ENCODE peak calls at places on chromosomes 3 and 15, in six cellular contexts. One of them, this sample, is unnamed.

GRCh38 chr3:150177673-150178378 is 207.1 kb upstream of the PFN2 start:
- DNase-seq in MM.1S: no peak
- DNase-seq in HuH-7: no peak
- DNase-seq in progenitor cell of endocrine pancreas: no peak
- DNase-seq in CD4-positive, alpha-beta T cell: no peak
- DNase-seq in HFFc6: peak; percentile 84
- DNase-seq in this sample: no peak

GRCh38 chr15:75695206-75695605 is 17.4 kb downstream of the CSPG4 start:
- DNase-seq in progenitor cell of endocrine pancreas: no peak
- DNase-seq in CD4-positive, alpha-beta T cell: no peak
- DNase-seq in MM.1S: no peak
- DNase-seq in HuH-7: no peak
- DNase-seq in HFFc6: no peak
- DNase-seq in this sample: no peak

GRCh38 chr15:42129364-42129763 is 27.1 kb downstream of the PLA2G4F start:
- DNase-seq in HuH-7: no peak
- DNase-seq in MM.1S: no peak
- DNase-seq in CD4-positive, alpha-beta T cell: no peak
- DNase-seq in progenitor cell of endocrine pancreas: no peak
- DNase-seq in HFFc6: no peak
- DNase-seq in this sample: no peak

GRCh38 chr3:108471346-108471935 is 39.0 kb downstream of the MYH15 start:
- DNase-seq in HFFc6: no peak
- DNase-seq in HuH-7: no peak
- DNase-seq in CD4-positive, alpha-beta T cell: no peak
- DNase-seq in MM.1S: no peak
- DNase-seq in progenitor cell of endocrine pancreas: no peak
- DNase-seq in this sample: no peak

GRCh38 chr3:173217127-173217526 is 76.1 kb upstream of the SPATA16 start:
- DNase-seq in MM.1S: no peak
- DNase-seq in progenitor cell of endocrine pancreas: no peak
- DNase-seq in HuH-7: no peak
- DNase-seq in CD4-positive, alpha-beta T cell: no peak
- DNase-seq in HFFc6: no peak
- DNase-seq in this sample: no peak

GRCh38 chr15:89824607-89824867 is 9.9 kb upstream of the ANPEP start:
- DNase-seq in CD4-positive, alpha-beta T cell: no peak
- DNase-seq in progenitor cell of endocrine pancreas: no peak
- DNase-seq in MM.1S: no peak
- DNase-seq in HuH-7: no peak
- DNase-seq in HFFc6: no peak
- DNase-seq in this sample: no peak

GRCh38 chr15:69790632-69791031 is 307.1 kb downstream of the TLE3 start:
- DNase-seq in HuH-7: no peak
- DNase-seq in progenitor cell of endocrine pancreas: no peak
- DNase-seq in CD4-positive, alpha-beta T cell: no peak
- DNase-seq in HFFc6: no peak
- DNase-seq in MM.1S: no peak
- DNase-seq in this sample: no peak

GRCh38 chr3:197027151-197027895 is 2.3 kb downstream of the MELTF start:
- DNase-seq in MM.1S: no peak
- DNase-seq in HuH-7: peak; percentile 12
- DNase-seq in progenitor cell of endocrine pancreas: no peak
- DNase-seq in CD4-positive, alpha-beta T cell: no peak
- DNase-seq in HFFc6: no peak
- DNase-seq in this sample: no peak

GRCh38 chr15:70778258-70779076 is 15.1 kb upstream of the UACA start:
- DNase-seq in HuH-7: no peak
- DNase-seq in progenitor cell of endocrine pancreas: no peak
- DNase-seq in CD4-positive, alpha-beta T cell: no peak
- DNase-seq in HFFc6: peak; percentile 80
- DNase-seq in MM.1S: no peak
- DNase-seq in this sample: no peak

GRCh38 chr15:90512981-90513380 is 16.7 kb upstream of the CRTC3 start:
- DNase-seq in MM.1S: no peak
- DNase-seq in HuH-7: no peak
- DNase-seq in HFFc6: no peak
- DNase-seq in CD4-positive, alpha-beta T cell: no peak
- DNase-seq in progenitor cell of endocrine pancreas: no peak
- DNase-seq in this sample: no peak

GRCh38 chr15:101012326-101013040 is 93.3 kb downstream of the LRRK1 start:
- DNase-seq in CD4-positive, alpha-beta T cell: no peak
- DNase-seq in HuH-7: no peak
- DNase-seq in HFFc6: no peak
- DNase-seq in progenitor cell of endocrine pancreas: peak; percentile 2
- DNase-seq in MM.1S: no peak
- DNase-seq in this sample: no peak

GRCh38 chr3:152038491-152038890 is 165.0 kb downstream of the SUCNR1 start:
- DNase-seq in CD4-positive, alpha-beta T cell: no peak
- DNase-seq in progenitor cell of endocrine pancreas: no peak
- DNase-seq in HuH-7: no peak
- DNase-seq in MM.1S: no peak
- DNase-seq in HFFc6: no peak
- DNase-seq in this sample: no peak

GRCh38 chr3:192336286-192336685 is 391.1 kb downstream of the FGF12 start:
- DNase-seq in HFFc6: no peak
- DNase-seq in progenitor cell of endocrine pancreas: no peak
- DNase-seq in CD4-positive, alpha-beta T cell: no peak
- DNase-seq in HuH-7: no peak
- DNase-seq in MM.1S: peak; percentile 27
- DNase-seq in this sample: no peak